ENCODE peak calls at places on chromosomes 6 and 20, in eight cellular contexts. U is NCI-H748 treated with DMSO at 0.1 percent for 48 hours, V is HEK293T, N is GDM1, H is OCI-M1, M is mucosa of gallbladder, F is hypothalamus, L is cardiac muscle cell. Q is an unnamed sample.
A peak's percentile ranks its signal among the peaks of the same experiment; 100 is the strongest.

GRCh38 chr6:116277124-116277523 is 2.6 kb downstream of the TSPYL1 start:
- DNase-seq in N (no peak), F (no peak), U (no peak), H (no peak), L (no peak), M (no peak), V (no peak), Q (no peak)

GRCh38 chr6:104306206-104306605 is 553.5 kb downstream of the HACE1 start:
- DNase-seq in L (no peak), M (no peak), F (no peak), U (no peak), V (no peak), H (no peak), N (no peak), Q (no peak)

GRCh38 chr20:43824699-43825402 is 89.8 kb upstream of the TOX2 start:
- DNase-seq in U (peak; percentile 69), V (no peak), H (peak; percentile 37), L (peak; percentile 61), F (peak; percentile 16), N (no peak), M (peak; percentile 10), Q (no peak)

GRCh38 chr6:165571068-165571682 is 91.9 kb downstream of the PDE10A start:
- DNase-seq in V (no peak), L (peak; percentile 36), N (no peak), U (no peak), H (no peak), M (no peak), F (no peak), Q (no peak)

GRCh38 chr20:30286157-30286556 is 971.3 kb upstream of the DEFB115 start:
- DNase-seq in N (no peak), V (peak; percentile 6), U (no peak), L (no peak), F (no peak), H (peak; percentile 4), M (no peak), Q (no peak)

GRCh38 chr6:33578588-33579011 is 1.5 kb downstream of the BAK1 start:
- DNase-seq in M (no peak), U (no peak), L (no peak), H (peak; percentile 79), N (no peak), F (no peak), V (no peak), Q (no peak)

GRCh38 chr6:1044040-1044836 is 267.7 kb upstream of the FOXQ1 start:
- DNase-seq in L (no peak), V (no peak), H (no peak), U (no peak), F (no peak), M (peak; percentile 70), N (no peak), Q (no peak)

GRCh38 chr6:56766806-56767178 is 124.1 kb upstream of the DST start:
- DNase-seq in H (no peak), V (no peak), U (no peak), L (no peak), N (no peak), F (no peak), M (no peak), Q (no peak)

GRCh38 chr20:49288250-49288751 is 10.4 kb upstream of the ZNFX1 start:
- DNase-seq in H (no peak), F (no peak), V (no peak), N (no peak), L (no peak), U (no peak), M (no peak), Q (no peak)

GRCh38 chr20:33569290-33570094 is 79.6 kb downstream of the CBFA2T2 start:
- DNase-seq in F (no peak), L (no peak), N (no peak), M (no peak), H (no peak), U (no peak), V (no peak), Q (peak; percentile 20)

GRCh38 chr20:34334654-34335407 is 28.2 kb upstream of the ITCH start:
- DNase-seq in V (no peak), N (no peak), F (peak; percentile 89), U (no peak), H (no peak), M (peak; percentile 22), L (no peak), Q (no peak)

GRCh38 chr6:169811072-169811471 is 59.6 kb downstream of the ERMARD start:
- DNase-seq in F (no peak), N (no peak), L (no peak), U (no peak), M (no peak), H (no peak), V (no peak), Q (no peak)

GRCh38 chr6:169225887-169226286 is 27.8 kb downstream of the THBS2 start:
- DNase-seq in V (no peak), F (no peak), N (no peak), H (no peak), L (no peak), U (no peak), M (no peak), Q (no peak)

GRCh38 chr20:57609086-57609841 is 11.0 kb downstream of the ZBP1 start:
- DNase-seq in M (no peak), U (no peak), F (no peak), V (no peak), H (no peak), N (no peak), L (no peak), Q (no peak)

GRCh38 chr20:9794831-9795230 is 44.0 kb downstream of the PAK5 start:
- DNase-seq in F (no peak), L (no peak), V (no peak), M (no peak), H (no peak), U (no peak), N (no peak), Q (no peak)

GRCh38 chr6:111113731-111114438 is 26.6 kb downstream of the SLC16A10 start:
- DNase-seq in H (peak; percentile 72), L (peak; percentile 39), V (no peak), F (no peak), N (no peak), U (no peak), M (peak; percentile 30), Q (no peak)

GRCh38 chr6:18016133-18016532 is 28.7 kb upstream of the KIF13A start:
- DNase-seq in F (no peak), V (no peak), M (no peak), U (no peak), H (no peak), L (no peak), N (no peak), Q (no peak)

GRCh38 chr20:49549806-49550551 is 18.0 kb downstream of the PTGIS start:
- DNase-seq in H (no peak), M (no peak), N (no peak), F (no peak), L (no peak), V (no peak), U (no peak), Q (no peak)

GRCh38 chr6:167467793-167468431 is 143.0 kb downstream of the TTLL2 start:
- DNase-seq in U (no peak), V (no peak), L (no peak), M (no peak), F (no peak), N (no peak), H (no peak), Q (no peak)

GRCh38 chr6:126039284-126039683 is 52.9 kb downstream of the TRMT11 start:
- DNase-seq in V (no peak), L (no peak), U (no peak), N (no peak), M (no peak), H (no peak), F (no peak), Q (no peak)

GRCh38 chr6:131381694-131382093 is 191.3 kb upstream of the ARG1 start:
- DNase-seq in M (no peak), U (no peak), H (no peak), V (no peak), F (no peak), L (peak; percentile 43), N (no peak), Q (no peak)